ENCODE peak calls at places on chromosomes 5 and 9, in eight cellular contexts. Z is tibial nerve, B is IMR-90, T is sigmoid colon, D is A549, E is HCT116, J is vagina, M is gastrocnemius medialis. R is an unnamed sample.

GRCh38 chr9:27194401-27195091 is 85.5 kb downstream of the TEK start:
- DNase-seq in E (peak; percentile 72), M (no peak), J (no peak), Z (no peak), D (peak; percentile 9), T (no peak), B (peak; percentile 87), R (no peak)

GRCh38 chr5:180787025-180787424 is 15.6 kb downstream of the MGAT1 start:
- DNase-seq in B (peak; percentile 29), D (no peak), M (no peak), Z (no peak), E (no peak), J (no peak), T (no peak), R (peak; percentile 72)

GRCh38 chr5:131082034-131082550 is 83.0 kb downstream of the HINT1 start:
- DNase-seq in B (no peak), M (no peak), D (no peak), T (no peak), E (no peak), Z (no peak), J (no peak), R (no peak)

GRCh38 chr9:1980387-1980786 is 34.8 kb upstream of the SMARCA2 start:
- DNase-seq in D (no peak), E (no peak), Z (no peak), J (no peak), T (no peak), M (no peak), B (no peak), R (no peak)

GRCh38 chr9:134624827-134625181 is 16.8 kb upstream of the COL5A1 start:
- DNase-seq in M (no peak), D (peak; percentile 71), B (peak; percentile 87), J (no peak), Z (no peak), T (peak; percentile 50), E (peak; percentile 18), R (peak; percentile 20)

GRCh38 chr9:136645343-136645902 is 17.3 kb upstream of the EGFL7 start:
- DNase-seq in B (no peak), Z (no peak), M (no peak), J (no peak), T (no peak), E (no peak), D (no peak), R (no peak)

GRCh38 chr9:24698864-24699518 is 153.3 kb upstream of the IZUMO3 start:
- DNase-seq in J (no peak), D (no peak), Z (no peak), E (no peak), T (no peak), M (no peak), B (no peak), R (no peak)

GRCh38 chr9:110641350-110641749 is 27.2 kb upstream of the MUSK start:
- DNase-seq in J (no peak), E (no peak), T (no peak), M (no peak), D (no peak), Z (no peak), B (no peak), R (no peak)

GRCh38 chr5:10333154-10334006 is 20.1 kb upstream of the MARCHF6 start:
- DNase-seq in B (peak; percentile 26), D (peak; percentile 29), M (no peak), T (no peak), J (peak; percentile 83), E (no peak), Z (no peak), R (peak; percentile 86)

GRCh38 chr9:135973276-135974219 is 12.4 kb upstream of the UBAC1 start:
- DNase-seq in T (no peak), D (no peak), M (no peak), Z (no peak), J (no peak), E (no peak), B (no peak), R (peak; percentile 79)

GRCh38 chr9:942805-943580 is 33.5 kb upstream of the DMRT3 start:
- DNase-seq in B (no peak), M (no peak), D (no peak), J (no peak), Z (no peak), E (no peak), T (no peak), R (no peak)

GRCh38 chr5:138109463-138110265 is 25.8 kb downstream of the WNT8A start:
- DNase-seq in D (no peak), B (peak; percentile 2), J (no peak), E (no peak), Z (no peak), T (no peak), M (no peak), R (no peak)

GRCh38 chr5:2902742-2903297 is 151.3 kb upstream of the IRX2 start:
- DNase-seq in E (no peak), T (no peak), Z (no peak), B (no peak), J (no peak), D (no peak), M (no peak), R (no peak)

GRCh38 chr5:1792842-1793266 is 6.8 kb downstream of the MRPL36 start:
- DNase-seq in Z (no peak), D (no peak), B (peak; percentile 92), M (no peak), T (peak; percentile 37), E (no peak), J (no peak), R (peak; percentile 81)
- TF ChIP-seq POLR2A in Z (no peak), D (no peak), B (no peak), M (no peak), T (no peak), E (no peak), J (no peak), R (no peak)

DNA sequence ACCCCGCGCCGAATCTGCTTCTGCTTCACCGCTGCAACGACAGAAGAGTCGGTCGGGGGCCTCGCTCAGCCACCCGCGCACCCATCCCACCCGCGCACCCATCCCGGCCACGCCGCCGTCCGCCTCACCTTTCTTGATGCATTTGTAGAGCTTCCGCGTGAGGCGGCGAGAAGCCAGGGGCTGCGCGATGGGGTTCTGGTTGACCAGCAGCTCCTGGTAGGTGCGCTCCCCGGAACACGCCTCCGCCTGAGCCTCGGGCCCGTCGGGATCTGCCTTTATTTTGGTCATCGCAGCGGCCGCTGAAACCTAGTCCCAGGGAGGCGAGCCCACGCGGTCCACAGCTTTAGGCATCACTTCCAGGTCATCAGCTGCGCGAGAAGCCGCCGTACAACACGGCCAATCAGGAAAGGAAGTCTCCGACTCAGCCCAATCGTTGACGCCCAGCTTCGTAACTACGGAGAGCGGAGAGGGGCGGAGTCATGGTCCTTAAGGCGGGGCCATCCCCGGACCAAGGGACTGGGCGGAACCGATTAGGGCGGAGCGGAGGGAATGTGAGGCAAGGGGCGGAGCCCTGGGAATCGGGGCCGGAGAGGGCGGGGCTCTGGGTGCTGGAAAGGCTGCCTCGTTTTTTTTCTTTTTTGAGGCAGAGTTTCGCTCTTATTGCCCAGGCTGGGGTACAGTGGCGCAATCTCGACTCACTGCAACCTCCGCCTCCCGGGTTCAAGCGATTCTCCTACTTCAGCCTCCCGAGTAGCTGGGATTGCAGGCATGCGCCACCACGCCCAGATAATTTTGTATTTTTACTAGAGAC is at the start of gene NHP2:
- DNase-seq in D (peak; percentile 98), E (peak; percentile 98), T (peak; percentile 99), B (peak; percentile 99), J (peak; percentile 99), M (peak; percentile 97), Z (peak; percentile 98), R (peak; percentile 99)
- H3K4me3 ChIP-seq in D (peak within 1 kb of the TSS; percentile 94), E (peak within 1 kb of the TSS; percentile 86), T (peak within 1 kb of the TSS; percentile 56), B (peak within 1 kb of the TSS; percentile 66), J (peak within 1 kb of the TSS; percentile 70), M (peak within 1 kb of the TSS; percentile 77), Z (peak within 1 kb of the TSS; percentile 77), R (peak within 1 kb of the TSS; percentile 94)

GRCh38 chr5:132227235-132227484 is 493 bp downstream of the P4HA2 start:
- DNase-seq in D (no peak), B (no peak), E (no peak), J (peak; percentile 84), T (no peak), M (no peak), Z (no peak), R (no peak)

GRCh38 chr5:132223861-132224260 is 3.8 kb downstream of the P4HA2 start:
- DNase-seq in M (no peak), D (no peak), B (no peak), J (no peak), T (no peak), Z (peak; percentile 4), E (no peak), R (peak; percentile 28)

GRCh38 chr5:132226516-132227234 is 978 bp downstream of the P4HA2 start:
- DNase-seq in M (no peak), T (peak; percentile 72), B (peak; percentile 25), D (no peak), E (no peak), J (peak; percentile 84), Z (no peak), R (peak; percentile 57)

GRCh38 chr5:132224721-132225120 is 2.9 kb downstream of the P4HA2 start:
- DNase-seq in T (peak; percentile 77), B (peak; percentile 48), D (no peak), M (no peak), Z (no peak), J (no peak), E (no peak), R (peak; percentile 6)

GRCh38 chr5:132225165-132226032 is 2.3 kb downstream of the P4HA2 start:
- DNase-seq in B (peak; percentile 79), M (no peak), D (no peak), J (peak; percentile 95), Z (peak; percentile 58), E (no peak), T (peak; percentile 88), R (peak; percentile 72)
- H3K27ac ChIP-seq in B (peak overlapping the region; percentile 54), M (peak overlapping the region; percentile 44), D (peak overlapping the region; percentile 16), J (peak overlapping the region; percentile 98), Z (peak overlapping the region; percentile 95), E (no peak overlapping the region), T (peak overlapping the region; percentile 87), R (peak overlapping the region; percentile 40)

GRCh38 chr5:14213813-14214585 is 70.9 kb downstream of the TRIO start:
- DNase-seq in T (no peak), M (no peak), J (no peak), B (no peak), D (no peak), E (no peak), Z (no peak), R (no peak)

GRCh38 chr5:14213253-14213652 is 70.1 kb downstream of the TRIO start:
- DNase-seq in T (no peak), B (peak; percentile 46), D (no peak), J (no peak), Z (no peak), M (no peak), E (no peak), R (no peak)

GRCh38 chr5:14210729-14211128 is 67.6 kb downstream of the TRIO start:
- DNase-seq in T (no peak), B (no peak), E (no peak), Z (no peak), D (no peak), M (no peak), J (no peak), R (no peak)

GRCh38 chr5:14212838-14213237 is 69.7 kb downstream of the TRIO start:
- DNase-seq in B (no peak), D (peak; percentile 43), E (no peak), M (no peak), T (no peak), J (no peak), Z (no peak), R (no peak)

GRCh38 chr5:14211818-14212799 is 69.0 kb downstream of the TRIO start:
- DNase-seq in D (no peak), T (no peak), J (no peak), B (no peak), E (no peak), M (no peak), Z (no peak), R (no peak)
- TF ChIP-seq POLR2A in D (no peak), T (no peak), J (no peak), B (no peak), E (no peak), M (no peak), Z (no peak), R (no peak)

R was measured in spleen.